ENCODE peak calls at places on chromosomes 5 and 9, in five cellular contexts. T, V, Q, W and K are unnamed samples.

GRCh38 chr5:142008813-142009212 is 4.0 kb downstream of the GNPDA1 start:
- DNase-seq in W (no peak), Q (no peak), V (no peak), T (no peak), K (no peak)

GRCh38 chr9:130490981-130491380 is 46.2 kb downstream of the ASS1 start:
- DNase-seq in V (no peak), Q (no peak), W (no peak), T (no peak), K (no peak)

GRCh38 chr5:168300377-168301182 is 9.1 kb downstream of the WWC1 start:
- DNase-seq in Q (no peak), V (no peak), W (no peak), T (no peak), K (no peak)

GRCh38 chr5:158755971-158756370 is 343.7 kb downstream of the EBF1 start:
- DNase-seq in V (peak), T (no peak), W (no peak), Q (no peak), K (no peak)

GRCh38 chr9:114988962-114989599 is 58.7 kb upstream of the TNFSF8 start:
- DNase-seq in V (no peak), W (peak), T (no peak), Q (peak), K (peak)

GRCh38 chr9:125904155-125904841 is 157.1 kb downstream of the PBX3 start:
- DNase-seq in T (no peak), V (peak), W (no peak), Q (peak), K (no peak)

GRCh38 chr9:90219548-90220118 is 423.0 kb downstream of the DIRAS2 start:
- DNase-seq in W (no peak), V (no peak), Q (no peak), T (peak), K (peak)

GRCh38 chr9:107710988-107711387 is 221.4 kb upstream of the KLF4 start:
- DNase-seq in V (no peak), Q (no peak), W (no peak), T (no peak), K (no peak)

GRCh38 chr9:87711857-87712800 is 13.8 kb upstream of the CTSL start:
- DNase-seq in W (peak), T (no peak), V (peak), Q (no peak), K (no peak)

GRCh38 chr9:100014846-100015245 is 84.0 kb downstream of the ERP44 start:
- DNase-seq in V (no peak), W (no peak), T (no peak), Q (no peak), K (no peak)

GRCh38 chr5:92715946-92716345 is 865.1 kb downstream of the NR2F1-AS1 start:
- DNase-seq in W (no peak), V (no peak), T (no peak), Q (no peak), K (no peak)

GRCh38 chr9:6788175-6789016 is 30.6 kb downstream of the KDM4C start:
- DNase-seq in W (peak), T (no peak), Q (no peak), V (peak), K (no peak)

GRCh38 chr5:3601929-3602712 is 6.5 kb downstream of the IRX1 start:
- DNase-seq in V (no peak), W (no peak), T (no peak), Q (no peak), K (no peak)

GRCh38 chr5:115069087-115069968 is 100.4 kb downstream of the TRIM36 start:
- DNase-seq in Q (peak), W (peak), T (no peak), V (peak), K (peak)

GRCh38 chr5:103259705-103260355 is 1.3 kb downstream of the MACIR start:
- DNase-seq in Q (no peak), T (no peak), V (peak), W (peak), K (no peak)

GRCh38 chr5:36720688-36721087 is 114.3 kb downstream of the SLC1A3 start:
- DNase-seq in T (no peak), W (peak), V (no peak), Q (no peak), K (peak)

GRCh38 chr5:175826980-175827379 is 44.4 kb upstream of the CPLX2 start:
- DNase-seq in W (no peak), Q (peak), T (no peak), V (no peak), K (no peak)

DNA sequence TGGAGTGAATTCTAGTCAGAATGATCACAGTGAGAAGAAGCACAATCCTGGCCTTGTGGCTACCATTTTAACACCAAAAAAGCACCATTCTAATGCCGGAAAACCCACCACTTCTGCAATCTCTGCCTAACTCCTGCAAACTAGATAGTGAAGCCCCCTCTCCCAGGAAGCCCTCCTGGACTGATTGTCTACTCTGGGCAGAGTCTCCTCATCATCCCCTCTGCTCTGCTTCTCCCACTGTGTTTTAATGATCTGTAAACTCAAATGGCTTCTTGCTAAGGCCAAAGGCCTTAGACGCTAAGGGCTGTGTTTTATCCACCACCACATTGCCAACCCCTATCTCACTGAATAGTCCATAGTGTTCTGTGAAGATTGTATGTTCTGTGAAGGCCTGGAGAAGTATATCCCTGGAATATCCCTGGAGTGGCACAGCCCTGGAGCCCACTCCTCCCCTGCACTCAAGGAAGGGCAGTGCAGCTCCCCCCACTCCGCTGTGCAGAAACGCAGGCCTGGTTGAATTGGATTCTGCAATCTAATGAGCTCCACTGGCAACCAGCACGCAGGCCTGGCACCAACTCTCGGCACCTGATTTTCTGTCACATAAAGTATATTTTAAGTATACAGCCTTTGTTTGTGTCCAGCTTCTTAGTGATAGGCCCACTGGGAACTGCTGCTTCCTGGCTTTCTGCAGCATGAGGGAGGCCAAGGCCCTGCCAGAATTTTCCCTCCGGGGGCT is 126.3 kb downstream of the ATPSCKMT start:
- DNase-seq in T (no peak), V (no peak), Q (no peak), W (no peak), K (no peak)
- H3K4me3 ChIP-seq in T (no peak), V (no peak), Q (no peak), W (no peak), K (no peak)

DNA sequence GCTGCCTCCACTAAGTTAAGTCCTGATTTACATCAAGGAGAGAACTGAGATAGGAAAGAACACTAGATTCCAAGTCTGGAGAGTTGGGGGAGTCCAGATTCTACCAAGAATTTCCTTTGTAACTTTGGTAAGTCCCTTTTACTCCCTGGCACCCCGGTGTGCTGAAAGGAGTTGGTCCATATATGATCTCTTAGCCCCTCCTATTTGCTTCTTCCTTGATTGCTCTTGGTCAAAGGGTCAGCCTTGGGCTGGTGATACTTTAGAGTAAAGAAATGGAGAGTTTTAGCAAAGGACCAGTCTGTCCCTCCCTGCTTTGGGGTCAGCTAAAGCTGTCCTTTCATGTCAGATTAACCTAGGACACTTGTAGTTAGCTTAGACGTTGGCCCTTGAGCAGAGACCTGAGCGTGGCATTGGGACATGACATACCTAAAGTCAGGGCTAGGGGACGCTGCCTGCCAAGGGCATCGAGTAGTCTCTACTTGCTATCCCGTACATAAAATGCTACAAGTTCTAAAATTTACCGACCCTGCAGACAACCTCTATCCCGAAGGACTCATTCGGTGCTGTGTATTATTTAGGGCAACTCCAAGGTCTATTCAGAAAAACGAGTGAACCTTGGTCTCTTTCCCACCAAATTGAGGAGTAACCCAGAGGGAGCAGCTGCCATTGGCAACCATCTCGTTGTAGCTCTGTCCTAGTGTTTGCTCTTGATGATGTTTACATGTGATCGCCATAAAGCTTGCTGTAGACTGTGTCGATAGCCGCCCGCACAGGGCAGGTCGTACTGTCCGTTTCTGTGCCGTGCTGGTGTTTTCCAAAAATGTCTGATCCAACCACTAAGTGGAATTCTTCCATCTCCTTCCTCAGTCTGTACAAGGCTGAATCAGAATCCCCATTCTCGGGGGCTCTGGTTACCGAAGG is 94.3 kb downstream of the PDE6A start:
- DNase-seq in W (no peak), V (no peak), Q (no peak), T (no peak), K (no peak)
- TF ChIP-seq CTCF in W (no peak), V (no peak), Q (no peak), T (no peak), K (no peak)

GRCh38 chr5:23506329-23507236 is 826 bp upstream of the PRDM9 start:
- DNase-seq in T (no peak), V (no peak), Q (peak), W (peak), K (no peak)
- H3K4me3 ChIP-seq in T (no peak), V (no peak), Q (no peak), W (no peak), K (no peak)

DNA sequence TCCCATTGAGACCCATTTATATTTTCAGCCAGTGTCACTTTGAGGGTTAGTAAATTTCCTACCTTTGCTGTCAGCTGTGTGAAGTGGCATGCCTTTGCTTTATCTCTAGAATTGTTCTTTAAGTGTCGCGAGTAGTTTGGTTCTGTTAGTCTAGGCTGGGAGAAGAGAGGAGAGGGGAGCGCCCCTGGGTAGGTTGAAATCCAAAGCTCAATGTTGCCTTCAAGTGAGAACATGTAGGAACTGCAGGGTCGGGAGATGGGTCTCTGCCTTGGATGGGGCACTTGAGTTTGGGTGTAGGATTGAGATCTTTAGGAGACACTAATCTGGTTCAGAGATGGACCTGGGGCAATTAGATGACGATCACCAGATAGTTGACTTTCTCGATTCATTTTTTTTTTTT is 46.3 kb downstream of the STC2 start:
- DNase-seq in V (peak), T (no peak), Q (peak), W (peak), K (no peak)
- TF ChIP-seq CTCF in V (peak), T (no peak), Q (peak), W (peak), K (peak)